ENCODE peak calls at places on chromosomes 2 and 18, in ten cellular contexts. R, Z, U, D, F, S, E, C, N and B are unnamed samples. For H3K4me1, the result is how much of the 10 kb centered on the place peaks cover.

GRCh38 chr2:102313025-102313424 is 1.7 kb downstream of the IL1RL1 start:
- DNase-seq in R (no peak), Z (no peak), U (no peak), D (no peak), F (no peak), S (no peak), E (peak), C (no peak), N (no peak), B (no peak)

GRCh38 chr2:10336283-10336682 is 33.6 kb downstream of the HPCAL1 start:
- DNase-seq in R (no peak), Z (no peak), U (no peak), D (no peak), F (no peak), S (no peak), E (no peak), C (no peak), N (no peak), B (no peak)

GRCh38 chr2:99970292-99970868 is 172.0 kb downstream of the AFF3 start:
- DNase-seq in R (no peak), Z (no peak), U (no peak), D (no peak), F (no peak), S (no peak), E (no peak), C (no peak), N (no peak), B (no peak)

GRCh38 chr2:40101076-40101688 is 322.1 kb upstream of the THUMPD2 start:
- DNase-seq in R (no peak), Z (no peak), U (no peak), D (no peak), F (no peak), S (no peak), E (peak), C (no peak), N (no peak), B (no peak)

GRCh38 chr2:27903649-27904544 is 13.4 kb downstream of the BABAM2 start:
- DNase-seq in R (peak), Z (no peak), U (no peak), D (no peak), F (no peak), S (no peak), E (peak), C (no peak), N (no peak), B (no peak)

GRCh38 chr18:63138469-63139340 is 180.9 kb downstream of the BCL2 start:
- DNase-seq in R (peak), Z (no peak), U (no peak), D (no peak), F (peak), S (no peak), E (no peak), C (no peak), N (no peak), B (peak)

GRCh38 chr2:232437130-232437620 is 18.8 kb upstream of the ALPI start:
- DNase-seq in R (peak), Z (peak), U (no peak), D (no peak), F (peak), S (peak), E (no peak), C (no peak), N (no peak), B (no peak)

GRCh38 chr2:19250906-19251305 is 107.5 kb downstream of the OSR1 start:
- DNase-seq in R (no peak), Z (no peak), U (no peak), D (no peak), F (no peak), S (no peak), E (no peak), C (no peak), N (no peak), B (no peak)

GRCh38 chr2:102253140-102253752 is 58.1 kb upstream of the IL1RL1 start:
- DNase-seq in R (no peak), Z (no peak), U (no peak), D (no peak), F (no peak), S (no peak), E (peak), C (no peak), N (no peak), B (no peak)

GRCh38 chr2:175111200-175111657 is 56.8 kb downstream of the ATF2 start:
- DNase-seq in R (no peak), Z (no peak), U (no peak), D (no peak), F (no peak), S (no peak), E (peak), C (no peak), N (no peak), B (no peak)

GRCh38 chr2:56624181-56624580 is 440.4 kb downstream of the CCDC85A start:
- DNase-seq in R (no peak), Z (no peak), U (no peak), D (no peak), F (no peak), S (no peak), E (no peak), C (no peak), N (no peak), B (no peak)

GRCh38 chr2:69827796-69828540 is 1.5 kb upstream of the GMCL1 start:
- DNase-seq in R (no peak), Z (no peak), U (no peak), D (no peak), F (no peak), S (no peak), E (no peak), C (no peak), N (no peak), B (no peak)

GRCh38 chr18:58128286-58129018 is 84.4 kb downstream of the NEDD4L start:
- DNase-seq in R (peak), Z (no peak), U (peak), D (no peak), F (no peak), S (no peak), E (peak), C (peak), N (no peak), B (peak)

GRCh38 chr2:158931577-158931976 is 36.9 kb upstream of the TANC1 start:
- DNase-seq in R (no peak), Z (no peak), U (no peak), D (no peak), F (no peak), S (no peak), E (peak), C (no peak), N (no peak), B (no peak)

GRCh38 chr2:216188956-216189355 is 79.8 kb downstream of the XRCC5 start:
- DNase-seq in R (no peak), Z (no peak), U (no peak), D (no peak), F (no peak), S (no peak), E (peak), C (no peak), N (no peak), B (no peak)

GRCh38 chr18:22831441-22831904 is 101.7 kb upstream of the RBBP8 start:
- DNase-seq in R (no peak), Z (no peak), U (peak), D (no peak), F (no peak), S (no peak), E (peak), C (no peak), N (no peak), B (peak)

GRCh38 chr2:86012017-86012712 is 93.5 kb downstream of the POLR1A start:
- DNase-seq in R (peak), Z (no peak), U (no peak), D (no peak), F (no peak), S (peak), E (no peak), C (no peak), N (no peak), B (no peak)

GRCh38 chr2:136404925-136405324 is 287.0 kb upstream of the CXCR4 start:
- DNase-seq in R (no peak), Z (no peak), U (no peak), D (no peak), F (no peak), S (no peak), E (no peak), C (no peak), N (no peak), B (no peak)

GRCh38 chr2:133418021-133418420 is 150.2 kb downstream of the NCKAP5 start:
- DNase-seq in R (no peak), Z (no peak), U (no peak), D (no peak), F (no peak), S (no peak), E (no peak), C (no peak), N (no peak), B (no peak)

GRCh38 chr2:101883860-101884259 is 107.9 kb upstream of the IL1R2 start:
- DNase-seq in R (no peak), Z (no peak), U (peak), D (no peak), F (no peak), S (no peak), E (peak), C (peak), N (no peak), B (peak)

GRCh38 chr2:235659767-235660322 is 166.0 kb downstream of the AGAP1 start:
- DNase-seq in R (no peak), Z (no peak), U (peak), D (no peak), F (no peak), S (no peak), E (peak), C (peak), N (no peak), B (no peak)

GRCh38 chr2:147909178-147909577 is 64.3 kb downstream of the ACVR2A start:
- DNase-seq in R (no peak), Z (no peak), U (no peak), D (no peak), F (no peak), S (no peak), E (no peak), C (no peak), N (no peak), B (no peak)

GRCh38 chr2:28681216-28681981 is 70.2 kb upstream of the PPP1CB start:
- DNase-seq in R (peak), Z (no peak), U (no peak), D (peak), F (no peak), S (no peak), E (peak), C (no peak), N (peak), B (no peak)

GRCh38 chr2:28613616-28614501 is 118.0 kb downstream of the PLB1 start:
- DNase-seq in R (no peak), Z (no peak), U (no peak), D (no peak), F (no peak), S (no peak), E (peak), C (peak), N (peak), B (no peak)

GRCh38 chr18:59718108-59719057 is 21.2 kb upstream of the CCBE1 start:
- DNase-seq in R (no peak), Z (no peak), U (no peak), D (no peak), F (peak), S (no peak), E (peak), C (no peak), N (no peak), B (no peak)

GRCh38 chr2:196172976-196173375 is 1.6 kb upstream of the STK17B start:
- DNase-seq in R (no peak), Z (no peak), U (no peak), D (no peak), F (no peak), S (no peak), E (no peak), C (no peak), N (no peak), B (no peak)

GRCh38 chr18:53416985-53417384 is 807.5 kb downstream of the MBD2 start:
- DNase-seq in R (no peak), Z (no peak), U (no peak), D (no peak), F (peak), S (no peak), E (peak), C (no peak), N (no peak), B (no peak)

GRCh38 chr2:172452845-172453244 is 25.5 kb downstream of the ITGA6 start:
- DNase-seq in R (no peak), Z (no peak), U (no peak), D (no peak), F (no peak), S (no peak), E (no peak), C (no peak), N (no peak), B (no peak)

GRCh38 chr2:108189316-108189715 is 50.5 kb upstream of the SULT1C3 start:
- DNase-seq in R (no peak), Z (no peak), U (no peak), D (no peak), F (no peak), S (no peak), E (peak), C (no peak), N (no peak), B (no peak)

GRCh38 chr2:142880275-142880674 is 2.8 kb downstream of the KYNU start:
- DNase-seq in R (no peak), Z (no peak), U (no peak), D (no peak), F (no peak), S (no peak), E (peak), C (no peak), N (no peak), B (no peak)

GRCh38 chr2:79223539-79223938 is 64.0 kb upstream of the REG3A start:
- DNase-seq in R (no peak), Z (no peak), U (no peak), D (no peak), F (no peak), S (no peak), E (no peak), C (no peak), N (no peak), B (no peak)

GRCh38 chr2:205814039-205814364 is 131.7 kb downstream of the NRP2 start:
- DNase-seq in R (no peak), Z (no peak), U (no peak), D (no peak), F (peak), S (no peak), E (no peak), C (no peak), N (no peak), B (no peak)

GRCh38 chr2:205811387-205811786 is 129.1 kb downstream of the NRP2 start:
- DNase-seq in R (no peak), Z (no peak), U (no peak), D (no peak), F (no peak), S (no peak), E (no peak), C (no peak), N (no peak), B (no peak)

GRCh38 chr2:205816268-205816667 is 134.0 kb downstream of the NRP2 start:
- DNase-seq in R (no peak), Z (no peak), U (no peak), D (no peak), F (no peak), S (no peak), E (no peak), C (no peak), N (no peak), B (no peak)

DNA sequence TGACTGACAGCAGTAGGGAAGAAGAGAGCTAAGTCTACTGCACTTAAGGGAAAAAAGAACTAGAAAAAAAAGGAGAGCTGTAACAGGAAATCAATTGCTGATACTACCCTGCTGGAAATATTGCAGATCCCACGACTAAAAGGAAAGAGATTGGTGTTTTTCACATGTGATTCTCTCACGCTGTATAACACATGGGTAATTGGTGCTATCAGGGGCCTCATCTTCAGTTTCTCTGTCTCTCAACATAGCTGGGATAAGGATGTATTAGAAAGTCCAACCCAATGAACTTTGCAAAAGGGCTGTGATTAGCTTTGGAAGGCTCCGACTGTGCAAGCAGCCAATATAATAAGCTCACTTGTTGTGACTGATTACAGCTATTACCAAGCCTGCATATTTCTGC is 133.3 kb downstream of the NRP2 start:
- DNase-seq in R (no peak), Z (no peak), U (no peak), D (no peak), F (no peak), S (no peak), E (no peak), C (no peak), N (no peak), B (no peak)
- H3K4me1 ChIP-seq in R (under half), Z (under half), U (under half), D (under half), F (under half), S (under half), E (under half), C (under half), N (under half), B (under half)

GRCh38 chr2:54595161-54595803 is 128.2 kb upstream of the EML6 start:
- DNase-seq in R (no peak), Z (no peak), U (no peak), D (no peak), F (no peak), S (no peak), E (no peak), C (no peak), N (no peak), B (no peak)
- H3K4me1 ChIP-seq in R (under half), Z (half or more), U (under half), D (half or more), F (under half), S (under half), E (under half), C (half or more), N (half or more), B (half or more)

GRCh38 chr2:230668939-230669303 is 43.7 kb upstream of the CAB39 start:
- DNase-seq in R (no peak), Z (no peak), U (no peak), D (no peak), F (peak), S (no peak), E (no peak), C (no peak), N (no peak), B (no peak)

GRCh38 chr2:230669386-230669935 is 43.2 kb upstream of the CAB39 start:
- DNase-seq in R (no peak), Z (no peak), U (no peak), D (no peak), F (peak), S (no peak), E (no peak), C (no peak), N (no peak), B (no peak)

GRCh38 chr2:230666885-230667712 is 45.5 kb upstream of the CAB39 start:
- DNase-seq in R (no peak), Z (no peak), U (no peak), D (no peak), F (peak), S (no peak), E (peak), C (no peak), N (no peak), B (peak)

GRCh38 chr2:230666446-230666845 is 46.2 kb upstream of the CAB39 start:
- DNase-seq in R (no peak), Z (no peak), U (peak), D (no peak), F (no peak), S (no peak), E (no peak), C (no peak), N (no peak), B (peak)

DNA sequence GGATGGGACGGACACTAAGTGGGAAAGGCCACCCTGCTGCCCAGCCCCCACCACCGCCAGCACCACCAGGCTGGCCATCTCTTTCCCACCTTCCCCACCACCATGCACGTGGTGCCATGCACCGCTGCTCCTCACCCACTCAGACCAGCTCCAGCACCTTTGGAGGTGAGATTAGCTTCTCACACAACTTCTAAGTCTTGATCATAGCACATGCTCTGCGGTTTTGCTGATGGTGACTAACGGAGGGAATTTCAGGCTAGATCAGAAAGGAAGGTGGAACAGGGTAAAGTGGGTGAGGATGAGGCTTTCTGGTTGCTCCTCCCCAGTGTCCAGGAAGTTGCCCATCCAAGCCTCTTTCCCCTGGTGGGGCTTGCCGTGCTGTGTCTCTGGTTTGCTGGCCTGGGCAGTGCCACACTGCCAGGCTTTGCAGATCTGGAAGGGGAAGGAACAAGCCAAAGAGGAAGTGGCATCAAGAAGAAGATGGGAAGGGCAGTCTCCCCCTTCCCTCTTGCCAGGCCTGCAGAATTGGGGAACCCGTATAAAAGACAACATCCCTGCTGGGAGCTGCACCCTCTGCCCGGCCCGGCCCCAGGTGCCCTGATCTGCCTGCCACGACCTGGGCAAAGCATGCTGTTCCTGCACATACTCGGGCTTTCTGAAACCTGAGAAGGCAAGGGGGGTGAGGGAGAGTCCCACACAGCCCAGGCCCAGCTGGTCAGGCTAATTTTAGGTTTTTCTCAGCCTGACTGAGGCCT is 44.3 kb upstream of the CAB39 start:
- DNase-seq in R (no peak), Z (peak), U (no peak), D (no peak), F (peak), S (no peak), E (no peak), C (no peak), N (no peak), B (peak)
- H3K4me1 ChIP-seq in R (under half), Z (under half), U (under half), D (half or more), F (under half), S (under half), E (under half), C (under half), N (half or more), B (under half)

GRCh38 chr18:79446931-79447330 is 51.2 kb downstream of the NFATC1 start:
- DNase-seq in R (no peak), Z (no peak), U (no peak), D (no peak), F (no peak), S (no peak), E (no peak), C (no peak), N (no peak), B (no peak)
- H3K4me1 ChIP-seq in R (under half), Z (under half), U (under half), D (under half), F (under half), S (under half), E (under half), C (under half), N (under half), B (under half)